ENCODE peak calls at places on chromosome 4, in ten cellular contexts. One of them, this sample, is unnamed.

GRCh38 chr4:136687118-136687517 is 845.2 kb downstream of the PCDH18 start:
- DNase-seq in NCI-H1436 treated with DMSO at 0.1 percent for 48 hours: no peak
- DNase-seq in stimulated activated CD8-positive, alpha-beta memory T cell treated with anti-CD3 and anti-CD28 coated beads, Interleukin-7, amount 100 ng/mL, for 48 hours: no peak
- DNase-seq in amygdala: no peak
- DNase-seq in activated T-cell treated with anti-CD3 and anti-CD28 coated beads, Interleukin-2, amount 50 U/mL, for 72 hours: no peak
- DNase-seq in GM13976: no peak
- DNase-seq in T-helper 17 cell: no peak
- DNase-seq in cardiac fibroblast: peak
- DNase-seq in endothelial cell: no peak
- DNase-seq in activated gamma-delta T cell treated with anti-CD3 and anti-CD28 coated beads, Interleukin-2, amount 50 U/mL, for 16 hours: no peak
- DNase-seq in this sample: no peak

GRCh38 chr4:4990329-4990728 is 28.9 kb downstream of the CYTL1 start:
- DNase-seq in NCI-H1436 treated with DMSO at 0.1 percent for 48 hours: no peak
- DNase-seq in stimulated activated CD8-positive, alpha-beta memory T cell treated with anti-CD3 and anti-CD28 coated beads, Interleukin-7, amount 100 ng/mL, for 48 hours: no peak
- DNase-seq in amygdala: no peak
- DNase-seq in activated T-cell treated with anti-CD3 and anti-CD28 coated beads, Interleukin-2, amount 50 U/mL, for 72 hours: no peak
- DNase-seq in GM13976: no peak
- DNase-seq in T-helper 17 cell: no peak
- DNase-seq in cardiac fibroblast: peak
- DNase-seq in endothelial cell: no peak
- DNase-seq in activated gamma-delta T cell treated with anti-CD3 and anti-CD28 coated beads, Interleukin-2, amount 50 U/mL, for 16 hours: no peak
- DNase-seq in this sample: no peak

GRCh38 chr4:22363071-22363470 is 152.8 kb downstream of the ADGRA3 start:
- DNase-seq in NCI-H1436 treated with DMSO at 0.1 percent for 48 hours: no peak
- DNase-seq in stimulated activated CD8-positive, alpha-beta memory T cell treated with anti-CD3 and anti-CD28 coated beads, Interleukin-7, amount 100 ng/mL, for 48 hours: no peak
- DNase-seq in amygdala: no peak
- DNase-seq in activated T-cell treated with anti-CD3 and anti-CD28 coated beads, Interleukin-2, amount 50 U/mL, for 72 hours: no peak
- DNase-seq in GM13976: no peak
- DNase-seq in T-helper 17 cell: no peak
- DNase-seq in cardiac fibroblast: no peak
- DNase-seq in endothelial cell: no peak
- DNase-seq in activated gamma-delta T cell treated with anti-CD3 and anti-CD28 coated beads, Interleukin-2, amount 50 U/mL, for 16 hours: no peak
- DNase-seq in this sample: no peak

GRCh38 chr4:74534936-74535335 is 90.0 kb downstream of the AREG start:
- DNase-seq in NCI-H1436 treated with DMSO at 0.1 percent for 48 hours: no peak
- DNase-seq in stimulated activated CD8-positive, alpha-beta memory T cell treated with anti-CD3 and anti-CD28 coated beads, Interleukin-7, amount 100 ng/mL, for 48 hours: no peak
- DNase-seq in amygdala: no peak
- DNase-seq in activated T-cell treated with anti-CD3 and anti-CD28 coated beads, Interleukin-2, amount 50 U/mL, for 72 hours: no peak
- DNase-seq in GM13976: no peak
- DNase-seq in T-helper 17 cell: no peak
- DNase-seq in cardiac fibroblast: no peak
- DNase-seq in endothelial cell: no peak
- DNase-seq in activated gamma-delta T cell treated with anti-CD3 and anti-CD28 coated beads, Interleukin-2, amount 50 U/mL, for 16 hours: no peak
- DNase-seq in this sample: no peak

GRCh38 chr4:47640911-47641310 is 155.8 kb downstream of the ATP10D start:
- DNase-seq in NCI-H1436 treated with DMSO at 0.1 percent for 48 hours: no peak
- DNase-seq in stimulated activated CD8-positive, alpha-beta memory T cell treated with anti-CD3 and anti-CD28 coated beads, Interleukin-7, amount 100 ng/mL, for 48 hours: no peak
- DNase-seq in amygdala: no peak
- DNase-seq in activated T-cell treated with anti-CD3 and anti-CD28 coated beads, Interleukin-2, amount 50 U/mL, for 72 hours: no peak
- DNase-seq in GM13976: no peak
- DNase-seq in T-helper 17 cell: no peak
- DNase-seq in cardiac fibroblast: no peak
- DNase-seq in endothelial cell: no peak
- DNase-seq in activated gamma-delta T cell treated with anti-CD3 and anti-CD28 coated beads, Interleukin-2, amount 50 U/mL, for 16 hours: no peak
- DNase-seq in this sample: no peak

GRCh38 chr4:67700119-67700873 is 659 bp downstream of the UBA6 start:
- DNase-seq in NCI-H1436 treated with DMSO at 0.1 percent for 48 hours: no peak
- DNase-seq in stimulated activated CD8-positive, alpha-beta memory T cell treated with anti-CD3 and anti-CD28 coated beads, Interleukin-7, amount 100 ng/mL, for 48 hours: no peak
- DNase-seq in amygdala: no peak
- DNase-seq in activated T-cell treated with anti-CD3 and anti-CD28 coated beads, Interleukin-2, amount 50 U/mL, for 72 hours: no peak
- DNase-seq in GM13976: peak
- DNase-seq in T-helper 17 cell: no peak
- DNase-seq in cardiac fibroblast: no peak
- DNase-seq in endothelial cell: no peak
- DNase-seq in activated gamma-delta T cell treated with anti-CD3 and anti-CD28 coated beads, Interleukin-2, amount 50 U/mL, for 16 hours: no peak
- DNase-seq in this sample: peak

GRCh38 chr4:53128959-53129358 is 236.9 kb downstream of the SCFD2 start:
- DNase-seq in NCI-H1436 treated with DMSO at 0.1 percent for 48 hours: no peak
- DNase-seq in stimulated activated CD8-positive, alpha-beta memory T cell treated with anti-CD3 and anti-CD28 coated beads, Interleukin-7, amount 100 ng/mL, for 48 hours: no peak
- DNase-seq in amygdala: no peak
- DNase-seq in activated T-cell treated with anti-CD3 and anti-CD28 coated beads, Interleukin-2, amount 50 U/mL, for 72 hours: no peak
- DNase-seq in GM13976: no peak
- DNase-seq in T-helper 17 cell: no peak
- DNase-seq in cardiac fibroblast: peak
- DNase-seq in endothelial cell: no peak
- DNase-seq in activated gamma-delta T cell treated with anti-CD3 and anti-CD28 coated beads, Interleukin-2, amount 50 U/mL, for 16 hours: no peak
- DNase-seq in this sample: no peak

GRCh38 chr4:152691761-152692160 is 12.0 kb upstream of the TMEM154 start:
- DNase-seq in NCI-H1436 treated with DMSO at 0.1 percent for 48 hours: no peak
- DNase-seq in stimulated activated CD8-positive, alpha-beta memory T cell treated with anti-CD3 and anti-CD28 coated beads, Interleukin-7, amount 100 ng/mL, for 48 hours: no peak
- DNase-seq in amygdala: no peak
- DNase-seq in activated T-cell treated with anti-CD3 and anti-CD28 coated beads, Interleukin-2, amount 50 U/mL, for 72 hours: no peak
- DNase-seq in GM13976: no peak
- DNase-seq in T-helper 17 cell: no peak
- DNase-seq in cardiac fibroblast: no peak
- DNase-seq in endothelial cell: no peak
- DNase-seq in activated gamma-delta T cell treated with anti-CD3 and anti-CD28 coated beads, Interleukin-2, amount 50 U/mL, for 16 hours: no peak
- DNase-seq in this sample: no peak

GRCh38 chr4:175090116-175090515 is 172.0 kb downstream of the ADAM29 start:
- DNase-seq in NCI-H1436 treated with DMSO at 0.1 percent for 48 hours: peak
- DNase-seq in stimulated activated CD8-positive, alpha-beta memory T cell treated with anti-CD3 and anti-CD28 coated beads, Interleukin-7, amount 100 ng/mL, for 48 hours: no peak
- DNase-seq in amygdala: no peak
- DNase-seq in activated T-cell treated with anti-CD3 and anti-CD28 coated beads, Interleukin-2, amount 50 U/mL, for 72 hours: no peak
- DNase-seq in GM13976: no peak
- DNase-seq in T-helper 17 cell: no peak
- DNase-seq in cardiac fibroblast: no peak
- DNase-seq in endothelial cell: no peak
- DNase-seq in activated gamma-delta T cell treated with anti-CD3 and anti-CD28 coated beads, Interleukin-2, amount 50 U/mL, for 16 hours: no peak
- DNase-seq in this sample: no peak

GRCh38 chr4:1685604-1686150 is 1.6 kb upstream of the FAM53A start:
- DNase-seq in NCI-H1436 treated with DMSO at 0.1 percent for 48 hours: no peak
- DNase-seq in stimulated activated CD8-positive, alpha-beta memory T cell treated with anti-CD3 and anti-CD28 coated beads, Interleukin-7, amount 100 ng/mL, for 48 hours: no peak
- DNase-seq in amygdala: no peak
- DNase-seq in activated T-cell treated with anti-CD3 and anti-CD28 coated beads, Interleukin-2, amount 50 U/mL, for 72 hours: no peak
- DNase-seq in GM13976: no peak
- DNase-seq in T-helper 17 cell: no peak
- DNase-seq in cardiac fibroblast: no peak
- DNase-seq in endothelial cell: no peak
- DNase-seq in activated gamma-delta T cell treated with anti-CD3 and anti-CD28 coated beads, Interleukin-2, amount 50 U/mL, for 16 hours: no peak
- DNase-seq in this sample: no peak

GRCh38 chr4:104575293-104575692 is 80.6 kb upstream of the CXXC4 start:
- DNase-seq in NCI-H1436 treated with DMSO at 0.1 percent for 48 hours: no peak
- DNase-seq in stimulated activated CD8-positive, alpha-beta memory T cell treated with anti-CD3 and anti-CD28 coated beads, Interleukin-7, amount 100 ng/mL, for 48 hours: no peak
- DNase-seq in amygdala: no peak
- DNase-seq in activated T-cell treated with anti-CD3 and anti-CD28 coated beads, Interleukin-2, amount 50 U/mL, for 72 hours: no peak
- DNase-seq in GM13976: no peak
- DNase-seq in T-helper 17 cell: no peak
- DNase-seq in cardiac fibroblast: no peak
- DNase-seq in endothelial cell: no peak
- DNase-seq in activated gamma-delta T cell treated with anti-CD3 and anti-CD28 coated beads, Interleukin-2, amount 50 U/mL, for 16 hours: no peak
- DNase-seq in this sample: no peak

GRCh38 chr4:183905593-183906485 is 732 bp downstream of the STOX2 start:
- DNase-seq in NCI-H1436 treated with DMSO at 0.1 percent for 48 hours: no peak
- DNase-seq in stimulated activated CD8-positive, alpha-beta memory T cell treated with anti-CD3 and anti-CD28 coated beads, Interleukin-7, amount 100 ng/mL, for 48 hours: no peak
- DNase-seq in amygdala: peak
- DNase-seq in activated T-cell treated with anti-CD3 and anti-CD28 coated beads, Interleukin-2, amount 50 U/mL, for 72 hours: peak
- DNase-seq in GM13976: peak
- DNase-seq in T-helper 17 cell: no peak
- DNase-seq in cardiac fibroblast: peak
- DNase-seq in endothelial cell: peak
- DNase-seq in activated gamma-delta T cell treated with anti-CD3 and anti-CD28 coated beads, Interleukin-2, amount 50 U/mL, for 16 hours: no peak
- DNase-seq in this sample: peak

GRCh38 chr4:16721618-16722291 is 176.7 kb downstream of the LDB2 start:
- DNase-seq in NCI-H1436 treated with DMSO at 0.1 percent for 48 hours: no peak
- DNase-seq in stimulated activated CD8-positive, alpha-beta memory T cell treated with anti-CD3 and anti-CD28 coated beads, Interleukin-7, amount 100 ng/mL, for 48 hours: no peak
- DNase-seq in amygdala: no peak
- DNase-seq in activated T-cell treated with anti-CD3 and anti-CD28 coated beads, Interleukin-2, amount 50 U/mL, for 72 hours: no peak
- DNase-seq in GM13976: no peak
- DNase-seq in T-helper 17 cell: no peak
- DNase-seq in cardiac fibroblast: peak
- DNase-seq in endothelial cell: no peak
- DNase-seq in activated gamma-delta T cell treated with anti-CD3 and anti-CD28 coated beads, Interleukin-2, amount 50 U/mL, for 16 hours: no peak
- DNase-seq in this sample: no peak

GRCh38 chr4:11724731-11725130 is 296.0 kb upstream of the HS3ST1 start:
- DNase-seq in NCI-H1436 treated with DMSO at 0.1 percent for 48 hours: no peak
- DNase-seq in stimulated activated CD8-positive, alpha-beta memory T cell treated with anti-CD3 and anti-CD28 coated beads, Interleukin-7, amount 100 ng/mL, for 48 hours: no peak
- DNase-seq in amygdala: no peak
- DNase-seq in activated T-cell treated with anti-CD3 and anti-CD28 coated beads, Interleukin-2, amount 50 U/mL, for 72 hours: no peak
- DNase-seq in GM13976: no peak
- DNase-seq in T-helper 17 cell: no peak
- DNase-seq in cardiac fibroblast: peak
- DNase-seq in endothelial cell: no peak
- DNase-seq in activated gamma-delta T cell treated with anti-CD3 and anti-CD28 coated beads, Interleukin-2, amount 50 U/mL, for 16 hours: no peak
- DNase-seq in this sample: no peak

GRCh38 chr4:147707892-147708672 is 23.8 kb upstream of the ARHGAP10 start:
- DNase-seq in NCI-H1436 treated with DMSO at 0.1 percent for 48 hours: no peak
- DNase-seq in stimulated activated CD8-positive, alpha-beta memory T cell treated with anti-CD3 and anti-CD28 coated beads, Interleukin-7, amount 100 ng/mL, for 48 hours: no peak
- DNase-seq in amygdala: peak
- DNase-seq in activated T-cell treated with anti-CD3 and anti-CD28 coated beads, Interleukin-2, amount 50 U/mL, for 72 hours: peak
- DNase-seq in GM13976: peak
- DNase-seq in T-helper 17 cell: no peak
- DNase-seq in cardiac fibroblast: peak
- DNase-seq in endothelial cell: peak
- DNase-seq in activated gamma-delta T cell treated with anti-CD3 and anti-CD28 coated beads, Interleukin-2, amount 50 U/mL, for 16 hours: no peak
- DNase-seq in this sample: peak

GRCh38 chr4:3311489-3312171 is 18.8 kb downstream of the RGS12 start:
- DNase-seq in NCI-H1436 treated with DMSO at 0.1 percent for 48 hours: no peak
- DNase-seq in stimulated activated CD8-positive, alpha-beta memory T cell treated with anti-CD3 and anti-CD28 coated beads, Interleukin-7, amount 100 ng/mL, for 48 hours: no peak
- DNase-seq in amygdala: no peak
- DNase-seq in activated T-cell treated with anti-CD3 and anti-CD28 coated beads, Interleukin-2, amount 50 U/mL, for 72 hours: no peak
- DNase-seq in GM13976: no peak
- DNase-seq in T-helper 17 cell: no peak
- DNase-seq in cardiac fibroblast: no peak
- DNase-seq in endothelial cell: no peak
- DNase-seq in activated gamma-delta T cell treated with anti-CD3 and anti-CD28 coated beads, Interleukin-2, amount 50 U/mL, for 16 hours: no peak
- DNase-seq in this sample: no peak

GRCh38 chr4:117135634-117136354 is 50.4 kb upstream of the TRAM1L1 start:
- DNase-seq in NCI-H1436 treated with DMSO at 0.1 percent for 48 hours: no peak
- DNase-seq in stimulated activated CD8-positive, alpha-beta memory T cell treated with anti-CD3 and anti-CD28 coated beads, Interleukin-7, amount 100 ng/mL, for 48 hours: no peak
- DNase-seq in amygdala: no peak
- DNase-seq in activated T-cell treated with anti-CD3 and anti-CD28 coated beads, Interleukin-2, amount 50 U/mL, for 72 hours: no peak
- DNase-seq in GM13976: no peak
- DNase-seq in T-helper 17 cell: no peak
- DNase-seq in cardiac fibroblast: no peak
- DNase-seq in endothelial cell: no peak
- DNase-seq in activated gamma-delta T cell treated with anti-CD3 and anti-CD28 coated beads, Interleukin-2, amount 50 U/mL, for 16 hours: no peak
- DNase-seq in this sample: no peak

GRCh38 chr4:41541697-41542096 is 3.7 kb downstream of the LIMCH1 start:
- DNase-seq in NCI-H1436 treated with DMSO at 0.1 percent for 48 hours: no peak
- DNase-seq in stimulated activated CD8-positive, alpha-beta memory T cell treated with anti-CD3 and anti-CD28 coated beads, Interleukin-7, amount 100 ng/mL, for 48 hours: no peak
- DNase-seq in amygdala: no peak
- DNase-seq in activated T-cell treated with anti-CD3 and anti-CD28 coated beads, Interleukin-2, amount 50 U/mL, for 72 hours: no peak
- DNase-seq in GM13976: no peak
- DNase-seq in T-helper 17 cell: no peak
- DNase-seq in cardiac fibroblast: peak
- DNase-seq in endothelial cell: no peak
- DNase-seq in activated gamma-delta T cell treated with anti-CD3 and anti-CD28 coated beads, Interleukin-2, amount 50 U/mL, for 16 hours: no peak
- DNase-seq in this sample: no peak

GRCh38 chr4:140116442-140117104 is 37.4 kb downstream of the MAML3 start:
- DNase-seq in NCI-H1436 treated with DMSO at 0.1 percent for 48 hours: no peak
- DNase-seq in stimulated activated CD8-positive, alpha-beta memory T cell treated with anti-CD3 and anti-CD28 coated beads, Interleukin-7, amount 100 ng/mL, for 48 hours: no peak
- DNase-seq in amygdala: no peak
- DNase-seq in activated T-cell treated with anti-CD3 and anti-CD28 coated beads, Interleukin-2, amount 50 U/mL, for 72 hours: peak
- DNase-seq in GM13976: no peak
- DNase-seq in T-helper 17 cell: no peak
- DNase-seq in cardiac fibroblast: no peak
- DNase-seq in endothelial cell: no peak
- DNase-seq in activated gamma-delta T cell treated with anti-CD3 and anti-CD28 coated beads, Interleukin-2, amount 50 U/mL, for 16 hours: no peak
- DNase-seq in this sample: no peak

GRCh38 chr4:185209031-185209851 is at the start of gene SNX25:
- DNase-seq in NCI-H1436 treated with DMSO at 0.1 percent for 48 hours: no peak
- DNase-seq in stimulated activated CD8-positive, alpha-beta memory T cell treated with anti-CD3 and anti-CD28 coated beads, Interleukin-7, amount 100 ng/mL, for 48 hours: peak
- DNase-seq in amygdala: peak
- DNase-seq in activated T-cell treated with anti-CD3 and anti-CD28 coated beads, Interleukin-2, amount 50 U/mL, for 72 hours: peak
- DNase-seq in GM13976: peak
- DNase-seq in T-helper 17 cell: peak
- DNase-seq in cardiac fibroblast: peak
- DNase-seq in endothelial cell: peak
- DNase-seq in activated gamma-delta T cell treated with anti-CD3 and anti-CD28 coated beads, Interleukin-2, amount 50 U/mL, for 16 hours: peak
- DNase-seq in this sample: peak

GRCh38 chr4:106864231-106864630 is 171.9 kb downstream of the DKK2 start:
- DNase-seq in NCI-H1436 treated with DMSO at 0.1 percent for 48 hours: no peak
- DNase-seq in stimulated activated CD8-positive, alpha-beta memory T cell treated with anti-CD3 and anti-CD28 coated beads, Interleukin-7, amount 100 ng/mL, for 48 hours: no peak
- DNase-seq in amygdala: no peak
- DNase-seq in activated T-cell treated with anti-CD3 and anti-CD28 coated beads, Interleukin-2, amount 50 U/mL, for 72 hours: no peak
- DNase-seq in GM13976: no peak
- DNase-seq in T-helper 17 cell: no peak
- DNase-seq in cardiac fibroblast: no peak
- DNase-seq in endothelial cell: no peak
- DNase-seq in activated gamma-delta T cell treated with anti-CD3 and anti-CD28 coated beads, Interleukin-2, amount 50 U/mL, for 16 hours: no peak
- DNase-seq in this sample: no peak

GRCh38 chr4:173191623-173192041 is 23.0 kb downstream of the GALNT7 start:
- DNase-seq in NCI-H1436 treated with DMSO at 0.1 percent for 48 hours: no peak
- DNase-seq in stimulated activated CD8-positive, alpha-beta memory T cell treated with anti-CD3 and anti-CD28 coated beads, Interleukin-7, amount 100 ng/mL, for 48 hours: no peak
- DNase-seq in amygdala: no peak
- DNase-seq in activated T-cell treated with anti-CD3 and anti-CD28 coated beads, Interleukin-2, amount 50 U/mL, for 72 hours: no peak
- DNase-seq in GM13976: no peak
- DNase-seq in T-helper 17 cell: no peak
- DNase-seq in cardiac fibroblast: no peak
- DNase-seq in endothelial cell: no peak
- DNase-seq in activated gamma-delta T cell treated with anti-CD3 and anti-CD28 coated beads, Interleukin-2, amount 50 U/mL, for 16 hours: no peak
- DNase-seq in this sample: no peak

GRCh38 chr4:1509366-1509765 is 103.1 kb upstream of the NKX1-1 start:
- DNase-seq in NCI-H1436 treated with DMSO at 0.1 percent for 48 hours: no peak
- DNase-seq in stimulated activated CD8-positive, alpha-beta memory T cell treated with anti-CD3 and anti-CD28 coated beads, Interleukin-7, amount 100 ng/mL, for 48 hours: no peak
- DNase-seq in amygdala: no peak
- DNase-seq in activated T-cell treated with anti-CD3 and anti-CD28 coated beads, Interleukin-2, amount 50 U/mL, for 72 hours: no peak
- DNase-seq in GM13976: no peak
- DNase-seq in T-helper 17 cell: peak
- DNase-seq in cardiac fibroblast: no peak
- DNase-seq in endothelial cell: no peak
- DNase-seq in activated gamma-delta T cell treated with anti-CD3 and anti-CD28 coated beads, Interleukin-2, amount 50 U/mL, for 16 hours: no peak
- DNase-seq in this sample: no peak

GRCh38 chr4:153335665-153336064 is 8.8 kb upstream of the MND1 start:
- DNase-seq in NCI-H1436 treated with DMSO at 0.1 percent for 48 hours: no peak
- DNase-seq in stimulated activated CD8-positive, alpha-beta memory T cell treated with anti-CD3 and anti-CD28 coated beads, Interleukin-7, amount 100 ng/mL, for 48 hours: no peak
- DNase-seq in amygdala: no peak
- DNase-seq in activated T-cell treated with anti-CD3 and anti-CD28 coated beads, Interleukin-2, amount 50 U/mL, for 72 hours: no peak
- DNase-seq in GM13976: no peak
- DNase-seq in T-helper 17 cell: no peak
- DNase-seq in cardiac fibroblast: no peak
- DNase-seq in endothelial cell: no peak
- DNase-seq in activated gamma-delta T cell treated with anti-CD3 and anti-CD28 coated beads, Interleukin-2, amount 50 U/mL, for 16 hours: no peak
- DNase-seq in this sample: no peak

GRCh38 chr4:20408596-20408995 is 156.9 kb downstream of the SLIT2 start:
- DNase-seq in NCI-H1436 treated with DMSO at 0.1 percent for 48 hours: no peak
- DNase-seq in stimulated activated CD8-positive, alpha-beta memory T cell treated with anti-CD3 and anti-CD28 coated beads, Interleukin-7, amount 100 ng/mL, for 48 hours: no peak
- DNase-seq in amygdala: no peak
- DNase-seq in activated T-cell treated with anti-CD3 and anti-CD28 coated beads, Interleukin-2, amount 50 U/mL, for 72 hours: no peak
- DNase-seq in GM13976: no peak
- DNase-seq in T-helper 17 cell: no peak
- DNase-seq in cardiac fibroblast: peak
- DNase-seq in endothelial cell: no peak
- DNase-seq in activated gamma-delta T cell treated with anti-CD3 and anti-CD28 coated beads, Interleukin-2, amount 50 U/mL, for 16 hours: no peak
- DNase-seq in this sample: no peak

GRCh38 chr4:185534850-185535761 is at the start of gene PDLIM3:
- DNase-seq in NCI-H1436 treated with DMSO at 0.1 percent for 48 hours: no peak
- DNase-seq in stimulated activated CD8-positive, alpha-beta memory T cell treated with anti-CD3 and anti-CD28 coated beads, Interleukin-7, amount 100 ng/mL, for 48 hours: no peak
- DNase-seq in amygdala: peak
- DNase-seq in activated T-cell treated with anti-CD3 and anti-CD28 coated beads, Interleukin-2, amount 50 U/mL, for 72 hours: peak
- DNase-seq in GM13976: peak
- DNase-seq in T-helper 17 cell: no peak
- DNase-seq in cardiac fibroblast: peak
- DNase-seq in endothelial cell: peak
- DNase-seq in activated gamma-delta T cell treated with anti-CD3 and anti-CD28 coated beads, Interleukin-2, amount 50 U/mL, for 16 hours: no peak
- DNase-seq in this sample: peak

GRCh38 chr4:121138014-121138413 is 26.1 kb downstream of the TNIP3 start:
- DNase-seq in NCI-H1436 treated with DMSO at 0.1 percent for 48 hours: no peak
- DNase-seq in stimulated activated CD8-positive, alpha-beta memory T cell treated with anti-CD3 and anti-CD28 coated beads, Interleukin-7, amount 100 ng/mL, for 48 hours: peak
- DNase-seq in amygdala: no peak
- DNase-seq in activated T-cell treated with anti-CD3 and anti-CD28 coated beads, Interleukin-2, amount 50 U/mL, for 72 hours: peak
- DNase-seq in GM13976: no peak
- DNase-seq in T-helper 17 cell: no peak
- DNase-seq in cardiac fibroblast: no peak
- DNase-seq in endothelial cell: no peak
- DNase-seq in activated gamma-delta T cell treated with anti-CD3 and anti-CD28 coated beads, Interleukin-2, amount 50 U/mL, for 16 hours: peak
- DNase-seq in this sample: no peak

GRCh38 chr4:2352171-2352570 is 66.3 kb downstream of the ZFYVE28 start:
- DNase-seq in NCI-H1436 treated with DMSO at 0.1 percent for 48 hours: no peak
- DNase-seq in stimulated activated CD8-positive, alpha-beta memory T cell treated with anti-CD3 and anti-CD28 coated beads, Interleukin-7, amount 100 ng/mL, for 48 hours: no peak
- DNase-seq in amygdala: no peak
- DNase-seq in activated T-cell treated with anti-CD3 and anti-CD28 coated beads, Interleukin-2, amount 50 U/mL, for 72 hours: no peak
- DNase-seq in GM13976: peak
- DNase-seq in T-helper 17 cell: peak
- DNase-seq in cardiac fibroblast: no peak
- DNase-seq in endothelial cell: peak
- DNase-seq in activated gamma-delta T cell treated with anti-CD3 and anti-CD28 coated beads, Interleukin-2, amount 50 U/mL, for 16 hours: no peak
- DNase-seq in this sample: no peak